ENCODE peak calls at places on chromosomes 11 and 22, in four cellular contexts. K, O, E and Z are unnamed samples. For H3K4me1, the result is how much of the 10 kb centered on the place peaks cover.

GRCh38 chr22:36807627-36808026 is 9.2 kb downstream of the PVALB start:
- DNase-seq in K (no peak), O (no peak), E (no peak), Z (no peak)

GRCh38 chr11:77647906-77648305 is 10.3 kb upstream of the CLNS1A start:
- DNase-seq in K (no peak), O (peak), E (no peak), Z (no peak)

GRCh38 chr11:106249857-106250256 is 172.4 kb downstream of the AASDHPPT start:
- DNase-seq in K (no peak), O (peak), E (no peak), Z (no peak)

GRCh38 chr22:33481550-33481949 is 423.4 kb upstream of the SYN3 start:
- DNase-seq in K (no peak), O (no peak), E (no peak), Z (no peak)

GRCh38 chr22:38228873-38229740 is 27.3 kb downstream of the MAFF start:
- DNase-seq in K (peak), O (peak), E (no peak), Z (peak)

GRCh38 chr22:50526849-50527801 is 1.7 kb upstream of the SCO2 start:
- DNase-seq in K (peak), O (no peak), E (no peak), Z (no peak)

GRCh38 chr11:1746956-1747752 is 3.2 kb downstream of the IFITM10 start:
- DNase-seq in K (no peak), O (no peak), E (no peak), Z (no peak)

GRCh38 chr22:22242488-22242887 is 2.1 kb upstream of the VPREB1 start:
- DNase-seq in K (no peak), O (no peak), E (no peak), Z (no peak)

GRCh38 chr11:28619870-28620540 is 511.8 kb downstream of the METTL15 start:
- DNase-seq in K (peak), O (peak), E (no peak), Z (peak)

GRCh38 chr11:35160248-35160820 is 21.4 kb downstream of the CD44 start:
- DNase-seq in K (no peak), O (no peak), E (no peak), Z (no peak)

GRCh38 chr11:73157141-73158010 is 15.3 kb upstream of the FCHSD2 start:
- DNase-seq in K (no peak), O (peak), E (no peak), Z (no peak)

GRCh38 chr11:57798905-57799559 is 37.4 kb downstream of the CTNND1 start:
- DNase-seq in K (peak), O (peak), E (peak), Z (peak)

GRCh38 chr22:36277482-36278291 is 24.8 kb downstream of the APOL1 start:
- DNase-seq in K (peak), O (peak), E (peak), Z (peak)

GRCh38 chr11:114815176-114815575 is 136.8 kb downstream of the NXPE2 start:
- DNase-seq in K (no peak), O (no peak), E (no peak), Z (no peak)

GRCh38 chr22:36358533-36359171 is 29.1 kb downstream of the MYH9 start:
- DNase-seq in K (peak), O (peak), E (no peak), Z (no peak)

GRCh38 chr11:134543144-134544044 is 131.4 kb upstream of the B3GAT1 start:
- DNase-seq in K (no peak), O (no peak), E (peak), Z (no peak)

GRCh38 chr11:97683733-97684132 is 1293.9 kb downstream of the JRKL start:
- DNase-seq in K (peak), O (no peak), E (no peak), Z (no peak)

GRCh38 chr11:68659158-68659921 is 25.0 kb upstream of the GAL start:
- DNase-seq in K (peak), O (peak), E (peak), Z (peak)

GRCh38 chr11:17389205-17389956 is 922 bp upstream of the KCNJ11 start:
- DNase-seq in K (peak), O (peak), E (peak), Z (peak)

GRCh38 chr11:73177380-73178091 is 35.4 kb upstream of the FCHSD2 start:
- DNase-seq in K (peak), O (peak), E (peak), Z (peak)

GRCh38 chr11:117431436-117431835 is 103.8 kb downstream of the CEP164 start:
- DNase-seq in K (no peak), O (no peak), E (no peak), Z (no peak)

GRCh38 chr11:2920343-2920742 is 8.9 kb downstream of the PHLDA2 start:
- DNase-seq in K (no peak), O (no peak), E (no peak), Z (no peak)

GRCh38 chr22:49360746-49361145 is 466.9 kb downstream of the BRD1 start:
- DNase-seq in K (no peak), O (no peak), E (no peak), Z (no peak)

GRCh38 chr11:68454767-68455166 is 5.8 kb upstream of the PPP6R3 start:
- DNase-seq in K (no peak), O (no peak), E (no peak), Z (no peak)

GRCh38 chr11:41459602-41460405 is at the start of gene LRRC4C:
- DNase-seq in K (peak), O (no peak), E (no peak), Z (no peak)

GRCh38 chr11:12127206-12127898 is 17.0 kb downstream of the MICAL2 start:
- DNase-seq in K (no peak), O (no peak), E (no peak), Z (no peak)

GRCh38 chr11:26193714-26194373 is 138.1 kb upstream of the ANO3 start:
- DNase-seq in K (peak), O (peak), E (no peak), Z (no peak)

GRCh38 chr11:75142714-75143419 is 8.0 kb upstream of the SLCO2B1 start:
- DNase-seq in K (peak), O (peak), E (peak), Z (peak)

GRCh38 chr22:31626427-31627150 is 35.4 kb downstream of the PISD start:
- DNase-seq in K (no peak), O (peak), E (no peak), Z (no peak)

GRCh38 chr11:19101803-19102520 is 15.0 kb upstream of the ZDHHC13 start:
- DNase-seq in K (peak), O (no peak), E (no peak), Z (peak)

GRCh38 chr22:30392661-30393321 is 4.0 kb upstream of the SEC14L2 start:
- DNase-seq in K (no peak), O (peak), E (no peak), Z (no peak)

GRCh38 chr22:30393322-30393680 is 3.5 kb upstream of the SEC14L2 start:
- DNase-seq in K (no peak), O (no peak), E (no peak), Z (no peak)

GRCh38 chr22:30396871-30397655 is at the start of gene SEC14L2:
- DNase-seq in K (peak), O (peak), E (peak), Z (peak)

GRCh38 chr22:30390974-30391691 is 3.9 kb upstream of the RNF215 start:
- DNase-seq in K (peak), O (peak), E (no peak), Z (peak)

DNA sequence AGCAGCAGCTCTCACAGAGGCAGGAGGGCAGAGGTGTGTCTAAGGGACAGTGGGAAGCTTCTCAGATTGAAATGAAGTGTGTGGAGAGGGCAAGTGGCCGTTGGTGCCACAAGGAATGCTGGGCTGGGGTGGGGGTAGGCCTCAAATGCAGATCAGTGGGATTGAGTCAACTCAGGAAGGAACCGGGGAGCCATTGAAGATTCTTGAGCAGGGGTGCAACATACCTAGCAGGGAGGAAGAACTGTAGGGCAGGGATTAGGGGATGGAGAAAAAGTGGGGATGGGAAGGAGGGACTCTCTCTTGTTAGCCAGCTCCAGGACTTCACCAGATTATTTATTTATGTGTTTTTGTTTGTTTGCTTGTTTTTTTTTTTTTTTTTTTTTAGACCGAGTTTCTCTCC is 2.9 kb upstream of the SEC14L2 start:
- DNase-seq in K (no peak), O (no peak), E (no peak), Z (no peak)
- H3K4me1 ChIP-seq in K (under half), O (under half), E (under half), Z (under half)

GRCh38 chr22:40603088-40603605 is 33.4 kb downstream of the MRTFA start:
- DNase-seq in K (peak), O (peak), E (no peak), Z (peak)

GRCh38 chr22:40607506-40607905 is 29.0 kb downstream of the MRTFA start:
- DNase-seq in K (no peak), O (no peak), E (no peak), Z (no peak)

GRCh38 chr22:40609216-40609615 is 27.3 kb downstream of the MRTFA start:
- DNase-seq in K (no peak), O (peak), E (no peak), Z (no peak)

GRCh38 chr22:40605676-40606250 is 30.8 kb downstream of the MRTFA start:
- DNase-seq in K (no peak), O (peak), E (no peak), Z (no peak)

DNA sequence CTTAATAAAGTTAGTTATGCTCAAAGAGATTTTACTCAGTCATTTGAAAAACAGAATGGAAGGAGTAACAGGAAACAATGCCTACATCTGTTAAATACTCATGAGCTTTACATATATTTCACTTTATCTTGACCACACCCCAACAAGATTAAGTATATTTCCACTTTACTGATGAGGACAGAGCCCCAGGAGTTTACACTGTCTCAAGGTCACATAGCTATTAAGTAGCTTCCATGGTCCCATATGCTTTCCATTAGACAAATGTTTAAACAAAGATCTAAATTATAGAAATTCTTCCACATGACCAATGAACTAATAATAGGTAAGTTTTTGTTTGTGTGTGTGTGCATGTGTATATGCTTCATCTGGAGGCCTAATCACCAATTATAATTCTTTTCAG is 30.2 kb downstream of the MRTFA start:
- DNase-seq in K (no peak), O (no peak), E (no peak), Z (no peak)
- H3K4me1 ChIP-seq in K (under half), O (under half), E (under half), Z (under half)

GRCh38 chr22:45584621-45585436 is 82.1 kb downstream of the FBLN1 start:
- DNase-seq in K (no peak), O (no peak), E (no peak), Z (no peak)

GRCh38 chr22:45584121-45584570 is 81.5 kb downstream of the FBLN1 start:
- DNase-seq in K (no peak), O (peak), E (no peak), Z (no peak)

GRCh38 chr22:45586651-45587405 is 84.1 kb downstream of the FBLN1 start:
- DNase-seq in K (no peak), O (no peak), E (no peak), Z (no peak)

GRCh38 chr22:45585946-45586540 is 83.4 kb downstream of the FBLN1 start:
- DNase-seq in K (no peak), O (no peak), E (no peak), Z (no peak)

GRCh38 chr22:45585437-45585755 is 82.7 kb downstream of the FBLN1 start:
- DNase-seq in K (no peak), O (no peak), E (no peak), Z (no peak)
- H3K4me1 ChIP-seq in K (under half), O (under half), E (under half), Z (under half)

GRCh38 chr11:66111158-66111557 is 41.1 kb downstream of the PACS1 start:
- DNase-seq in K (no peak), O (no peak), E (no peak), Z (no peak)

GRCh38 chr11:66106786-66107599 is 36.9 kb downstream of the PACS1 start:
- DNase-seq in K (peak), O (peak), E (no peak), Z (no peak)

GRCh38 chr11:66109294-66109693 is 39.2 kb downstream of the PACS1 start:
- DNase-seq in K (peak), O (no peak), E (no peak), Z (no peak)

GRCh38 chr11:66104057-66104638 is 34.1 kb downstream of the PACS1 start:
- DNase-seq in K (no peak), O (no peak), E (no peak), Z (no peak)

DNA sequence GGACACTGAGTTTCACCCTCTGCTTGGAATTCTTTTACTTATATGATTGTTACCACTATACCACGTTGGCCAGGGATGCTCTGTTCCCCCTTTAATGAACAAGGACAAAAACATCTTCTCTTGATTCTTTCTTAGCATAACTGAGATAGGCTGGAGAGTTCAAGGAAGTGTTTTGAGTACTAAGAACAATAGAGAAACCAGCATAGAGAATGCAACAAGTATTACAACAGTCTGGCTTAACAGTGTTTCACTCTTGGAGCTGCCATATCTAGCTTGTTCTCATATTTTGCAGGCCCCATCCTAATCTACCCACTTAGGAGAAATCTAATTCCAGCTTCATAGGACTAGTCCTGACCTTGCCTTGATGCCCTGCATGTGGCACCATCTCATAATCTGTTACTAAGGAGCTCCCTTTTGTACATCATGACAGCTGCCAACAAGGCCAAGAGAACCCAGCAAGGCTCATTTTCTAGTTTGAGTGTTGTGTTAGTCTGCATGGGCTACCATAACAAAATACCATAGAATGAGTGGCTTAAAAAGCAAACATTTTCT is 37.6 kb downstream of the PACS1 start:
- DNase-seq in K (no peak), O (no peak), E (no peak), Z (no peak)
- H3K4me1 ChIP-seq in K (under half), O (half or more), E (under half), Z (under half)

GRCh38 chr11:61848631-61849030 is 20.5 kb downstream of the FADS2 start:
- DNase-seq in K (no peak), O (no peak), E (no peak), Z (no peak)
- H3K4me1 ChIP-seq in K (under half), O (under half), E (under half), Z (under half)

GRCh38 chr22:19995611-19996339 is 20.8 kb downstream of the ARVCF start:
- DNase-seq in K (no peak), O (no peak), E (no peak), Z (peak)
- H3K4me1 ChIP-seq in K (under half), O (under half), E (under half), Z (under half)